ENCODE peak calls at places on chromosome 10, in seven cellular contexts. T, D, F, H, A, S and U are unnamed samples.
A peak's percentile ranks its signal among the peaks of the same experiment; 100 is the strongest.

GRCh38 chr10:112783653-112784426 is 166.2 kb upstream of the TCF7L2 start:
- DNase-seq in D (no peak), T (no peak), A (no peak), H (no peak), S (peak; percentile 37), F (no peak), U (no peak)

GRCh38 chr10:112227331-112227961 is 43.9 kb upstream of the GPAM start:
- DNase-seq in D (no peak), T (peak; percentile 15), S (no peak), H (no peak), F (peak; percentile 95), A (no peak), U (peak; percentile 11)

GRCh38 chr10:3848768-3849643 is 64.0 kb upstream of the KLF6 start:
- DNase-seq in H (no peak), F (no peak), T (peak; percentile 68), A (no peak), D (no peak), S (no peak), U (peak; percentile 62)

GRCh38 chr10:52621635-52622079 is 150.9 kb downstream of the MBL2 start:
- DNase-seq in A (no peak), T (peak; percentile 24), D (no peak), F (no peak), S (no peak), H (no peak), U (peak; percentile 71)

GRCh38 chr10:59991661-59992060 is 85.3 kb upstream of the CCDC6 start:
- DNase-seq in A (no peak), S (peak; percentile 42), T (peak; percentile 14), F (no peak), D (peak; percentile 71), H (no peak), U (no peak)

GRCh38 chr10:104824378-104825006 is 183.4 kb downstream of the SORCS3 start:
- DNase-seq in A (peak; percentile 60), S (peak; percentile 83), F (no peak), H (peak; percentile 61), T (peak; percentile 15), D (no peak), U (peak; percentile 28)

GRCh38 chr10:100348389-100348927 is 1.4 kb downstream of the SCD start:
- DNase-seq in H (no peak), T (no peak), A (no peak), D (no peak), F (no peak), S (no peak), U (no peak)

GRCh38 chr10:109104806-109105205 is 818.5 kb downstream of the XPNPEP1 start:
- DNase-seq in D (no peak), A (no peak), T (no peak), F (no peak), S (no peak), H (no peak), U (no peak)

GRCh38 chr10:29081971-29082699 is 206.7 kb upstream of the LYZL1 start:
- DNase-seq in A (no peak), T (no peak), D (no peak), S (no peak), F (no peak), H (no peak), U (no peak)

GRCh38 chr10:84308481-84309304 is 19.7 kb upstream of the CCSER2 start:
- DNase-seq in S (no peak), H (no peak), A (no peak), F (no peak), D (peak; percentile 71), T (peak; percentile 77), U (peak; percentile 45)

GRCh38 chr10:89532476-89532875 is 2.9 kb downstream of the SLC16A12 start:
- DNase-seq in S (no peak), A (no peak), H (no peak), D (no peak), T (no peak), F (no peak), U (no peak)

GRCh38 chr10:13732485-13732884 is 145.7 kb downstream of the PRPF18 start:
- DNase-seq in H (no peak), D (no peak), A (no peak), F (no peak), T (no peak), S (no peak), U (no peak)

GRCh38 chr10:131855763-131856401 is 44.9 kb upstream of the PPP2R2D start:
- DNase-seq in S (no peak), D (no peak), T (no peak), A (no peak), H (peak; percentile 17), F (no peak), U (no peak)

GRCh38 chr10:14616465-14616864 is 158.2 kb downstream of the FAM107B start:
- DNase-seq in D (no peak), F (no peak), S (peak; percentile 19), A (no peak), H (no peak), T (no peak), U (no peak)

GRCh38 chr10:4306871-4307270 is 519.1 kb upstream of the AKR1E2 start:
- DNase-seq in D (no peak), F (no peak), H (no peak), S (no peak), A (no peak), T (no peak), U (no peak)

GRCh38 chr10:61078542-61078941 is 134.6 kb upstream of the RHOBTB1 start:
- DNase-seq in T (peak; percentile 31), H (no peak), D (peak; percentile 18), A (no peak), S (no peak), F (no peak), U (peak; percentile 14)

GRCh38 chr10:33134011-33134751 is 176.2 kb upstream of the ITGB1 start:
- DNase-seq in D (peak; percentile 85), S (no peak), H (no peak), A (no peak), T (peak; percentile 84), F (peak; percentile 42), U (peak; percentile 61)

GRCh38 chr10:97475936-97476594 is 22.2 kb downstream of the MMS19 start:
- DNase-seq in F (no peak), H (no peak), A (no peak), T (peak; percentile 66), D (no peak), S (no peak), U (peak; percentile 89)

GRCh38 chr10:82742901-82743300 is 867.9 kb downstream of the NRG3 start:
- DNase-seq in T (no peak), D (no peak), A (no peak), S (peak; percentile 26), F (no peak), H (no peak), U (no peak)

GRCh38 chr10:104337527-104337984 is 709 bp downstream of the ITPRIP start:
- DNase-seq in H (peak; percentile 58), F (no peak), T (no peak), S (peak; percentile 81), D (no peak), A (no peak), U (peak; percentile 71)

GRCh38 chr10:59324597-59324996 is 37.8 kb downstream of the FAM13C start:
- DNase-seq in T (peak; percentile 30), A (no peak), F (no peak), D (peak; percentile 23), S (no peak), H (no peak), U (no peak)

DNA sequence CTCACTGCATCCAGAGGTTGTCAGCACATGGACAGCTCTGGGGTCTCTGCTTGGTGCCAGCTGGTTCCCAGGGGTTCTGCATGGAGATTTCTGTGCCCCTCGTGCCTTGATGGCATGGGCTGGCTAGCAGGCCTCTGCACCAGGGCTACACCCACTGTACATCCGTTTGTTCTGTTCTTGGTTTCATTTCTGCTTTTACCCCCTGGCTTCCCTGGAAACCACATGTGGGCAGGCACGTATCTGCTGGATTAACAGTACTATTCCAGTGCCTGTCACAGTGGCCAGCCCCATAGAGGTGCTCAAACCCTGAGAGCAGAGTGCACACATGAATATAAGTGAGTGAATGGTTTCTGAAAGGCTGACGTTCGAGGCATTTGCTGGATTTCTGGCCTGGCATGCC is 207.2 kb upstream of the GPR26 start:
- DNase-seq in S (no peak), H (no peak), F (no peak), D (no peak), A (no peak), T (no peak), U (no peak)
- H3K9ac ChIP-seq in S (no peak overlapping the region), H (no peak overlapping the region), F (no peak overlapping the region), D (no peak overlapping the region), A (no peak overlapping the region), T (no peak overlapping the region), U (no peak overlapping the region)

GRCh38 chr10:129970404-129971364 is 6.6 kb upstream of the EBF3 start:
- DNase-seq in H (no peak), F (no peak), D (no peak), A (peak; percentile 32), S (peak; percentile 60), T (no peak), U (no peak)
- H3K9ac ChIP-seq in H (no peak overlapping the region), F (no peak overlapping the region), D (peak overlapping the region; percentile 95), A (peak overlapping the region; percentile 18), S (no peak overlapping the region), T (no peak overlapping the region), U (peak overlapping the region; percentile 72)

GRCh38 chr10:78416031-78416800 is 382.6 kb downstream of the RPS24 start:
- DNase-seq in F (no peak), S (no peak), D (peak; percentile 59), A (no peak), T (peak; percentile 8), H (peak; percentile 8), U (peak; percentile 15)

GRCh38 chr10:78419481-78420265 is 386.0 kb downstream of the RPS24 start:
- DNase-seq in A (no peak), F (no peak), S (no peak), T (no peak), D (no peak), H (peak; percentile 20), U (no peak)

GRCh38 chr10:78417425-78418370 is 384.0 kb downstream of the RPS24 start:
- DNase-seq in F (no peak), D (no peak), T (no peak), H (peak; percentile 20), S (no peak), A (no peak), U (no peak)

GRCh38 chr10:78424721-78425120 is 391.1 kb downstream of the RPS24 start:
- DNase-seq in T (no peak), D (no peak), F (peak; percentile 48), H (peak; percentile 42), A (no peak), S (peak; percentile 23), U (no peak)

DNA sequence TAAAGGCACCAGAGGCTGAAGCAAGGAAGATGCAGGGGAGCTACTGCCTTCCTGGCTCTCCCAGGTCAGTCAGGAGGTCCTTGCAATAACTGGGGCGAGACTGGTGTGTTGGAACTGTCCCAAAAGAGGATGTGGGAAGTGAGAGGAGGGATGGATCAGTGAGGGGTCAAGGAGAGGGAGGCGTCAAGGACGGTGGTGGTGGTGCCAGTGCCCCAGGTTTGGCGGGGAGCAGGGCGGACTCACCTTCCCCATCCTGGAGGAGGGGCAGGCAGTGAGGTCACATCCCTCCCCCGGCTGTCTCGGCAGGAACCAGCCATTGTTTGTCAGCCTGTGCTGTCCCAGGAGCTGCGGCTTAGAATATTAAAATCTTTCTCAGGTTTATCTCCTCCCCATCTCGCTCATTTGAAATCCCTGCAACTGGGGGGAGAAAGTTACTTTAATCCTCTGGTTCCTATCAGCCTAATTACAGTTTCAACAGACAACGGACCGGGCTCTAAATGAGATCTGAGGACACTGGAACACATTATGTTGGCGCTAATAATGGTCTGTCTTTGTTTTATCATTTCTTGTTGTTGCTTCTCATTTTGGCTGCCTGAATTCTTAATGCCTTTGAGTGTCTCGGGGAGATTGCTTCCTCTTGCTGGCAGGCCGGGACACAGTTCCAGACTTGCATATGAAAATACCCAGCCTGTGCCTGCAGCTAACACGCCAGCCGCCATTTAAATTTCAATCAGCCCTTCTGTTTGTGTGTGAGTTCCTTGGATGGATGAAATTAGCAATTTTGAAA is 387.5 kb downstream of the RPS24 start:
- DNase-seq in A (no peak), S (no peak), T (no peak), H (peak; percentile 33), F (no peak), D (no peak), U (no peak)
- H3K9ac ChIP-seq in A (no peak overlapping the region), S (no peak overlapping the region), T (no peak overlapping the region), H (no peak overlapping the region), F (no peak overlapping the region), D (no peak overlapping the region), U (no peak overlapping the region)

GRCh38 chr10:46104071-46104585 is 58.1 kb upstream of the MSMB start:
- DNase-seq in D (no peak), H (no peak), T (no peak), A (no peak), F (no peak), S (no peak), U (no peak)
- H3K9ac ChIP-seq in D (no peak overlapping the region), H (no peak overlapping the region), T (no peak overlapping the region), A (no peak overlapping the region), F (no peak overlapping the region), S (no peak overlapping the region), U (no peak overlapping the region)